ENCODE peak calls at places on chromosomes 12 and 14, in five cellular contexts. U is IMR-90, M is left lung, Q is progenitor cell of endocrine pancreas, H is osteocyte. P is an unnamed sample.

GRCh38 chr14:72169521-72169920 is 237.3 kb downstream of the RGS6 start:
- DNase-seq in U (no peak), M (no peak), Q (no peak), H (no peak), P (no peak)

GRCh38 chr14:77353469-77354141 is 23.3 kb downstream of the TMED8 start:
- DNase-seq in U (no peak), M (no peak), Q (no peak), H (no peak), P (no peak)

GRCh38 chr12:62750941-62751843 is 183.8 kb downstream of the PPM1H start:
- DNase-seq in U (no peak), M (no peak), Q (no peak), H (no peak), P (no peak)

GRCh38 chr12:51391047-51391837 is at the start of gene GALNT6:
- DNase-seq in U (no peak), M (peak), Q (peak), H (no peak), P (no peak)

GRCh38 chr12:45989857-45990467 is 412 bp downstream of the SCAF11 start:
- DNase-seq in U (peak), M (peak), Q (no peak), H (no peak), P (peak)

GRCh38 chr14:69315302-69315701 is 55.3 kb downstream of the GALNT16 start:
- DNase-seq in U (no peak), M (no peak), Q (no peak), H (no peak), P (no peak)

GRCh38 chr12:3718100-3718499 is 34.8 kb downstream of the CRACR2A start:
- DNase-seq in U (no peak), M (peak), Q (no peak), H (peak), P (no peak)

GRCh38 chr12:88865537-88865936 is 285.3 kb upstream of the KITLG start:
- DNase-seq in U (no peak), M (no peak), Q (no peak), H (no peak), P (no peak)

GRCh38 chr14:104085032-104085888 is at the start of gene ASPG:
- DNase-seq in U (no peak), M (peak), Q (no peak), H (no peak), P (peak)

GRCh38 chr14:21825147-21825743 is 151.6 kb upstream of the OR4E1 start:
- DNase-seq in U (peak), M (no peak), Q (no peak), H (no peak), P (no peak)

GRCh38 chr12:51847830-51848727 is at the start of gene FIGNL2:
- DNase-seq in U (peak), M (no peak), Q (peak), H (no peak), P (no peak)

GRCh38 chr12:85603556-85603955 is 232.7 kb downstream of the RASSF9 start:
- DNase-seq in U (no peak), M (no peak), Q (no peak), H (no peak), P (no peak)

GRCh38 chr14:104240426-104241157 is 102.2 kb downstream of the KIF26A start:
- DNase-seq in U (no peak), M (no peak), Q (peak), H (peak), P (no peak)

GRCh38 chr12:70670948-70671347 is 33.7 kb upstream of the PTPRB start:
- DNase-seq in U (no peak), M (no peak), Q (no peak), H (no peak), P (no peak)
- TF ChIP-seq CTCF in U (no peak), M (no peak), Q (no peak), H (no peak), P (no peak)

GRCh38 chr12:69779928-69780327 is 41.3 kb downstream of the RAB3IP start:
- DNase-seq in U (peak), M (no peak), Q (no peak), H (no peak), P (no peak)
- TF ChIP-seq CTCF in U (peak), M (no peak), Q (peak), H (peak), P (no peak)

DNA sequence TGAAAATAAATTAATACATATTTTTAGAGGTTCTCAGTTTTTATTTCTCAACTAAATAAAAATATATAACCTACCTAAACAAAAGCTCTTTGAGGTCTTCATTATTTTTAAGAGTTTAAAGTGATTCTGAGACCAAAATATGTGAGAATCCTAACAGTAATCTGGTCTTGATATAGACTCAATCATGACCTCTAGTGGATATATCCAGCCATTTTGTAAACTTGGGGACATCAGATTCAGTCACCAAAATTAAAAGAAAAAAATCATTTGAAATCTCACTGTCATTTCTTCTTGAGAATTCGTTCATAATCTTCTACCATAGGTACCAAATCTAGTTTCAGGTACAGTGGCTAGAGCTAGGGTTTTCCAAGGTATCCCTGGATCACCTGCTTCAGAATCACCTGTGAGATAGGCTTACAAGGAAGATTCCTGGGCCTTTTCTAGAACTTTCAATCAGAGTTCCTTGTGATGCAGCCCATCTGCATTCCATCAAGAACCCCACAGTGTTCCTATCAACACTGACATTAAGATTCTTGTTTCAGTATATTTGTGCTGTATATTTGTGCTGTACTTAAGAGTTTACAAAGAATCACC is 214.9 kb downstream of the ADAMTS20 start:
- DNase-seq in U (peak), M (no peak), Q (no peak), H (no peak), P (no peak)
- TF ChIP-seq CTCF in U (peak), M (peak), Q (peak), H (peak), P (no peak)

GRCh38 chr12:53213348-53213747 is 6.3 kb upstream of the ITGB7 start:
- DNase-seq in U (peak), M (peak), Q (peak), H (peak), P (peak)

GRCh38 chr12:53210843-53211242 is 3.8 kb upstream of the ITGB7 start:
- DNase-seq in U (no peak), M (no peak), Q (no peak), H (no peak), P (no peak)

GRCh38 chr12:53212931-53213330 is 5.9 kb upstream of the ITGB7 start:
- DNase-seq in U (no peak), M (no peak), Q (no peak), H (no peak), P (no peak)

GRCh38 chr12:53214221-53214620 is 7.2 kb upstream of the ITGB7 start:
- DNase-seq in U (no peak), M (no peak), Q (no peak), H (no peak), P (no peak)

GRCh38 chr12:53211476-53212381 is 4.7 kb upstream of the ITGB7 start:
- DNase-seq in U (no peak), M (no peak), Q (no peak), H (no peak), P (no peak)
- TF ChIP-seq CTCF in U (no peak), M (no peak), Q (peak), H (peak), P (no peak)

GRCh38 chr12:106254724-106255123 is 6.9 kb upstream of the CKAP4 start:
- DNase-seq in U (no peak), M (no peak), Q (no peak), H (peak), P (no peak)
- TF ChIP-seq CTCF in U (no peak), M (no peak), Q (no peak), H (no peak), P (no peak)

GRCh38 chr14:67627519-67627918 is 7.8 kb downstream of the ARG2 start:
- DNase-seq in U (no peak), M (no peak), Q (no peak), H (no peak), P (no peak)
- TF ChIP-seq CTCF in U (no peak), M (no peak), Q (no peak), H (no peak), P (no peak)

GRCh38 chr12:10612110-10612509 is 1.3 kb downstream of the MAGOHB start:
- DNase-seq in U (no peak), M (no peak), Q (no peak), H (no peak), P (no peak)
- TF ChIP-seq CTCF in U (no peak), M (no peak), Q (no peak), H (no peak), P (no peak)